ENCODE peak calls at places on chromosomes 7 and 10, in eight cellular contexts. U is fibroblast of mammary gland, Z is Caco-2, Q is NB4, J is hepatocyte, T is lower lobe of right lung, R is tibial artery, P is fibroblast of the aortic adventitia. N is an unnamed sample.
A peak's percentile ranks its signal among the peaks of the same experiment; 100 is the strongest.

GRCh38 chr10:77578583-77579227 is 58.9 kb downstream of the KCNMA1 start:
- DNase-seq in U (peak; percentile 44), Z (no peak), Q (no peak), J (no peak), T (no peak), R (no peak), P (peak; percentile 18), N (no peak)

GRCh38 chr10:24277771-24278518 is 69.0 kb downstream of the KIAA1217 start:
- DNase-seq in U (peak; percentile 33), Z (no peak), Q (no peak), J (peak; percentile 41), T (no peak), R (no peak), P (peak; percentile 92), N (no peak)

GRCh38 chr10:119197921-119198320 is 9.4 kb upstream of the GRK5 start:
- DNase-seq in U (peak; percentile 69), Z (no peak), Q (peak; percentile 56), J (no peak), T (no peak), R (no peak), P (peak; percentile 60), N (no peak)

GRCh38 chr10:35000936-35001335 is 89.2 kb downstream of the CUL2 start:
- DNase-seq in U (no peak), Z (no peak), Q (no peak), J (no peak), T (no peak), R (no peak), P (peak; percentile 47), N (no peak)

GRCh38 chr7:19773361-19773760 is at the start of gene TMEM196:
- DNase-seq in U (no peak), Z (no peak), Q (no peak), J (peak; percentile 12), T (no peak), R (no peak), P (no peak), N (no peak)

GRCh38 chr7:54823776-54824175 is 64.8 kb upstream of the SEC61G start:
- DNase-seq in U (no peak), Z (no peak), Q (peak; percentile 7), J (no peak), T (peak; percentile 51), R (no peak), P (no peak), N (no peak)

GRCh38 chr7:28135296-28135695 is 45.3 kb downstream of the JAZF1 start:
- DNase-seq in U (peak; percentile 19), Z (no peak), Q (peak; percentile 44), J (no peak), T (no peak), R (no peak), P (peak; percentile 59), N (no peak)

GRCh38 chr10:119022846-119023552 is 6.5 kb upstream of the NANOS1 start:
- DNase-seq in U (peak; percentile 75), Z (no peak), Q (no peak), J (no peak), T (no peak), R (peak; percentile 12), P (peak; percentile 37), N (no peak)

GRCh38 chr10:103583871-103584215 is 90.3 kb downstream of the NEURL1 start:
- DNase-seq in U (no peak), Z (no peak), Q (no peak), J (no peak), T (no peak), R (no peak), P (no peak), N (no peak)

GRCh38 chr10:49734676-49735075 is 27.4 kb downstream of the OGDHL start:
- DNase-seq in U (no peak), Z (peak; percentile 92), Q (no peak), J (peak; percentile 73), T (no peak), R (peak; percentile 57), P (no peak), N (no peak)

GRCh38 chr10:588246-589165 is 101.0 kb downstream of the DIP2C start:
- DNase-seq in U (peak; percentile 86), Z (no peak), Q (no peak), J (no peak), T (no peak), R (peak; percentile 66), P (peak; percentile 50), N (no peak)

GRCh38 chr7:23403970-23404369 is 66.3 kb downstream of the IGF2BP3 start:
- DNase-seq in U (no peak), Z (no peak), Q (no peak), J (no peak), T (no peak), R (no peak), P (no peak), N (no peak)

GRCh38 chr10:78316451-78316931 is 282.8 kb downstream of the RPS24 start:
- DNase-seq in U (peak; percentile 63), Z (no peak), Q (no peak), J (peak; percentile 53), T (no peak), R (no peak), P (peak; percentile 75), N (no peak)

GRCh38 chr7:97130417-97131139 is 13.1 kb downstream of the SDHAF3 start:
- DNase-seq in U (peak; percentile 9), Z (no peak), Q (no peak), J (no peak), T (no peak), R (no peak), P (no peak), N (peak; percentile 72)

GRCh38 chr10:60820093-60820769 is 42.0 kb downstream of the CDK1 start:
- DNase-seq in U (peak; percentile 73), Z (no peak), Q (peak; percentile 19), J (no peak), T (no peak), R (no peak), P (peak; percentile 71), N (no peak)

GRCh38 chr10:128337860-128338378 is 211.7 kb upstream of the MKI67 start:
- DNase-seq in U (no peak), Z (no peak), Q (no peak), J (peak; percentile 32), T (no peak), R (peak; percentile 76), P (no peak), N (no peak)

GRCh38 chr10:102657984-102658724 is 13.9 kb downstream of the TRIM8 start:
- DNase-seq in U (peak; percentile 37), Z (no peak), Q (no peak), J (no peak), T (peak; percentile 82), R (no peak), P (peak; percentile 61), N (no peak)

GRCh38 chr10:125048101-125048864 is 106.4 kb downstream of the ZRANB1 start:
- DNase-seq in U (peak; percentile 93), Z (peak; percentile 86), Q (peak; percentile 83), J (peak; percentile 93), T (peak; percentile 90), R (peak; percentile 91), P (peak; percentile 89), N (no peak)

GRCh38 chr10:60572511-60573194 is 183.0 kb upstream of the ANK3 start:
- DNase-seq in U (peak; percentile 41), Z (peak; percentile 65), Q (no peak), J (peak; percentile 66), T (no peak), R (no peak), P (peak; percentile 71), N (no peak)

GRCh38 chr7:98458090-98458875 is 57.4 kb upstream of the BAIAP2L1 start:
- DNase-seq in U (no peak), Z (no peak), Q (no peak), J (no peak), T (no peak), R (no peak), P (no peak), N (no peak)

GRCh38 chr10:77522268-77522809 is 115.3 kb downstream of the KCNMA1 start:
- DNase-seq in U (no peak), Z (no peak), Q (no peak), J (no peak), T (no peak), R (no peak), P (no peak), N (no peak)

GRCh38 chr7:139441961-139442360 is 41.5 kb downstream of the KLRG2 start:
- DNase-seq in U (no peak), Z (no peak), Q (no peak), J (no peak), T (no peak), R (no peak), P (no peak), N (no peak)

GRCh38 chr7:45092100-45092930 is 3.5 kb upstream of the NACAD start:
- DNase-seq in U (peak; percentile 37), Z (no peak), Q (no peak), J (no peak), T (no peak), R (peak; percentile 40), P (peak; percentile 38), N (no peak)

GRCh38 chr10:108203905-108204527 is 1039.5 kb upstream of the SORCS1 start:
- DNase-seq in U (no peak), Z (no peak), Q (no peak), J (no peak), T (no peak), R (no peak), P (no peak), N (no peak)

DNA sequence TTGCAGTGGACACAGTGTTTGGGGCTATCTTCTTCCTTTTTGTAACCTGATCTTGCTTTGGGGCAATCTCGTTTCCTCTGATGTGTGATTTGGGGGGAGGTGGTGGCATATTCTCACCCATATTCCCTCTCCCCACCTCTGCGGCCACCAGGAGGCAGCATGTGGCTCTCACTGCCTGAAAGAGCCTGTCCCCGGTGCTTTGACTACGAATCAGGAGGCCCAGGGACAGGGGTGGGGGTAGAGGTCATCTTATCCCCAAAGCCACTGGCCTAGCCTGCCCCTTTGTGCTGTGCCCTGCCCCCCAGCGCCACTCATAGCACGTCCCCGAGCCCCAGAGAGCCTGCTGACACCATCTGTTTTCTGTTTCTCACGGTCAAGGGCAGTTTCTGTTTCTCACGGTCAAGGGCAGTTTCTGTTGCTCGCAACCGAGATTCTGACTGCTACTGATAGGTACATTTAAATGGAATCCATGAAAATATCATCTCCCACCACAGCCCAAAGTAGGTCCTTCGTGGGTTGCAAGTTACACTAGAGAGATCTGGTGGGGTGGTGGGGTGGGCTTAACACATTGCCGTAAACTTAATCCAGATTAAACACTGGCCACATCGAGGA is 28.2 kb downstream of the PHYH start:
- DNase-seq in U (peak; percentile 8), Z (peak; percentile 61), Q (peak; percentile 34), J (peak; percentile 38), T (no peak), R (peak; percentile 74), P (no peak), N (no peak)
- TF ChIP-seq CTCF in U (peak; percentile 39), Z (peak; percentile 68), Q (peak; percentile 47), J (peak; percentile 36), T (peak; percentile 28), R (no peak), P (peak; percentile 34), N (peak; percentile 64)

GRCh38 chr7:106915407-106915806 is 50.3 kb downstream of the PIK3CG start:
- DNase-seq in U (no peak), Z (no peak), Q (no peak), J (no peak), T (no peak), R (no peak), P (no peak), N (no peak)
- TF ChIP-seq CTCF in U (no peak), Z (no peak), Q (no peak), J (no peak), T (no peak), R (no peak), P (no peak), N (no peak)

GRCh38 chr7:66804001-66804400 is 63.5 kb downstream of the RABGEF1 start:
- DNase-seq in U (peak; percentile 8), Z (no peak), Q (no peak), J (no peak), T (no peak), R (no peak), P (peak; percentile 11), N (no peak)
- TF ChIP-seq CTCF in U (no peak), Z (no peak), Q (no peak), J (no peak), T (no peak), R (no peak), P (no peak), N (no peak)

GRCh38 chr7:1707756-1708611 is 37.9 kb downstream of the ELFN1 start:
- DNase-seq in U (no peak), Z (peak; percentile 23), Q (no peak), J (no peak), T (peak; percentile 25), R (peak; percentile 49), P (no peak), N (peak; percentile 64)
- TF ChIP-seq CTCF in U (peak; percentile 14), Z (no peak), Q (no peak), J (no peak), T (no peak), R (peak; percentile 9), P (peak; percentile 24), N (peak; percentile 52)

N was measured in chondrocyte.